ENCODE peak calls at places on chromosomes 6 and 20, in seven cellular contexts. F, V, K, R, Y, L and S are unnamed samples.

GRCh38 chr20:34954905-34955231 is 738 bp downstream of the GSS start:
- DNase-seq in F (peak; percentile 73), V (peak; percentile 37), K (peak; percentile 38), R (peak; percentile 28), Y (peak; percentile 50), L (no peak), S (peak; percentile 70)

GRCh38 chr6:2688416-2689064 is 62.2 kb downstream of the MYLK4 start:
- DNase-seq in F (peak; percentile 93), V (no peak), K (peak; percentile 88), R (no peak), Y (no peak), L (no peak), S (no peak)

GRCh38 chr20:1707588-1708449 is 50.2 kb upstream of the SIRPG start:
- DNase-seq in F (no peak), V (no peak), K (no peak), R (no peak), Y (no peak), L (no peak), S (no peak)

GRCh38 chr20:25500880-25501351 is 84.4 kb downstream of the NINL start:
- DNase-seq in F (no peak), V (no peak), K (no peak), R (no peak), Y (no peak), L (no peak), S (no peak)

GRCh38 chr6:72941263-72941662 is 284.0 kb downstream of the KHDC1L start:
- DNase-seq in F (no peak), V (no peak), K (no peak), R (no peak), Y (no peak), L (no peak), S (no peak)

GRCh38 chr6:55445648-55446204 is 118.5 kb downstream of the GFRAL start:
- DNase-seq in F (peak; percentile 56), V (no peak), K (peak; percentile 61), R (peak; percentile 56), Y (no peak), L (peak; percentile 19), S (no peak)

GRCh38 chr6:52360601-52361346 is 1.2 kb upstream of the PAQR8 start:
- DNase-seq in F (no peak), V (peak; percentile 34), K (no peak), R (peak; percentile 56), Y (no peak), L (no peak), S (no peak)

GRCh38 chr6:113859349-113860164 is 2.4 kb downstream of the MARCKS start:
- DNase-seq in F (peak; percentile 78), V (peak; percentile 57), K (peak; percentile 67), R (peak; percentile 64), Y (peak; percentile 20), L (no peak), S (no peak)

DNA sequence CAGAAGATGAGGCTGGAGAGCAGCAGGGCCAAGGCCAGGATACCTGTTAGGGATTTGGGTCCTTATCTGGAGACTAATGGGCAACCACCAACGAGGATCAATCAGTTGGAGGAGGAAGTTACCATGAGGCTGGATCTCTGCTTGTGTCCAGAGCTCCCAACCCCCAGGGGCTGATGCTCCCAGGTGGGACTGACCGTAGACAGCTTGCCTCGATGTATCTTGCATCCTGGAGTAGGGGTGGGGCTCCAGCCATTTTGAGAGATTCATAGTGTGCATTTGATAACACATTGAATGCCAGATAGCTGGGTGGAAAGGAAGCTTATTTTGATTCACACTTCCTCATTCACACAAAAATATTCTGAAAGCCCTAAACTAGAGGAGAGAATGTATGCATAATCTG is 4.6 kb upstream of the RFPL4B start:
- DNase-seq in F (no peak), V (no peak), K (no peak), R (no peak), Y (no peak), L (no peak), S (no peak)
- H3K27ac ChIP-seq in F (no peak overlapping the region), V (no peak overlapping the region), K (no peak overlapping the region), R (no peak overlapping the region), Y (no peak overlapping the region), L (no peak overlapping the region), S (no peak overlapping the region)

DNA sequence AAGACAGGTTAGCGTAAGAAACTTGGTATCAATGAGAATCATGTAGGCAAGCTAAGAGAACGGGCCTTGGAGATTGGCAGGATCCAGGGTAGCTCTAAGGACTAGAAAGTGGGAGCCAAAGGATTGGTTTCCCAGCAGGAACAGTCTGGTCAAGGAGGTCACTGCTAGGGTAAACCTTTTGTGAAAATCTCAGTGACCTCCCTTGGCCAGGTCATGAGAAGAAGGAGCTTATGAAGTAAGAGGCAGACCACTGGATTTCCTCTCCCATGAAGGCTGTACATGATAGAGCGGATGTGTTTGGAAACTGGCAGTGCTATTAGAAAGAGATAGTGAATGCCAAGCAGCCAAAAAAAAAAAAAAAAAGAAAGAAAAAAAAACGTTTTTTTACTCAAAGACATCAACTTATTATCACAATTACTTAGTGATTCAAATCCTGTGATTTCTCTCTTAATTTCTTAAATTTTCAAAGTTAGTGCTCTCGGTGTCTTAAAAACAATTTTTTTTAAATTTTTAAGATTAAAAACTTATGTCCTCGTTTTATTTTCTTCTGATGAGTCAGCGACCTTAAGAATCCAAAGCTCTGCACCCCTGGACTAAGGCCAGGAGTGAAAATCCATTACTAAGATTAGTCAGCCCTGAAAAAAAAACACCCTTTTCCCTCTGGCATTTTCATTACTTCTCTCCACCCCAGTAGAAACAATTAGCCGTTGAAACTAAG is 85.9 kb upstream of the CARMIL1 start:
- DNase-seq in F (peak; percentile 98), V (no peak), K (peak; percentile 96), R (peak; percentile 56), Y (peak; percentile 68), L (no peak), S (no peak)
- H3K27ac ChIP-seq in F (peak overlapping the region; percentile 96), V (peak overlapping the region; percentile 59), K (no peak overlapping the region), R (peak overlapping the region; percentile 72), Y (peak overlapping the region; percentile 85), L (no peak overlapping the region), S (peak overlapping the region; percentile 81)

GRCh38 chr6:138570716-138571020 is 71.4 kb upstream of the NHSL1 start:
- DNase-seq in F (no peak), V (no peak), K (no peak), R (no peak), Y (no peak), L (no peak), S (no peak)

GRCh38 chr6:138569554-138569953 is 70.3 kb upstream of the NHSL1 start:
- DNase-seq in F (no peak), V (no peak), K (no peak), R (no peak), Y (no peak), L (no peak), S (no peak)

GRCh38 chr6:138571174-138571573 is 71.9 kb upstream of the NHSL1 start:
- DNase-seq in F (no peak), V (no peak), K (peak; percentile 18), R (peak; percentile 33), Y (no peak), L (no peak), S (no peak)

GRCh38 chr6:138568997-138569396 is 69.7 kb upstream of the NHSL1 start:
- DNase-seq in F (no peak), V (no peak), K (no peak), R (no peak), Y (no peak), L (no peak), S (no peak)

DNA sequence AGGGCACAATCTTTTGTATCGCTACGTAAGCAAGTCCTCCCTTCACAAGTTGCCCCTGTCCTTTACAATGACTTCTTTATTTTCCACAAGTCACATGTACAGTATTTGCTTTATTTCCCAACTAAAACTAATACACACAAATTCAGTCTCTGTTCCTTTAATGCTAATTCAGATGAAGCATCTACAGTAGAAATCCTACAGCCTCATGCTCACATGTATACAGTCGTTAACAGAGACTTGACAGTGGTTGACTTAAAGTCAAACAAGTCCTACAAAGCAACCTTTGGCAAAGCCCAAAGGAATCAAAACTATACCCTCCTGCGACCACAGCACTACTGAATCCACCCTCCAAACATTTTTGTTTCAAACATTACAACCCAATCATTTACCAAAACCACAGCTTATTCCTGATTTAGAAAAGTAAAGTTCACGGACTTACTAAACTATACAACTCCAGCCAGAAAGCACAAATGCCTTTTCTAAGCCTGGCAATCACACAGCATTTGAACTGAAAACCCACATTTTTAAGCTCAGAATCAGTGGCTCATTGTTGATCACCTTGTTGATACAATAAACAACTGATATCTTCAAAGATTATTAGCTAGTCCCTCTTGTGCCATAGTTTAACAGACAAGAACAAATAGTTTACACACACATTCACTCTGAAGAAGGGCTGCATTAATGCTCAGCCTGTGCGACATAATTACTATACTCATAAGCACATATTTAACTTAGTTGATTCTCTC is 70.8 kb upstream of the NHSL1 start:
- DNase-seq in F (no peak), V (no peak), K (no peak), R (no peak), Y (no peak), L (no peak), S (no peak)
- H3K27ac ChIP-seq in F (no peak overlapping the region), V (no peak overlapping the region), K (no peak overlapping the region), R (peak overlapping the region; percentile 71), Y (peak overlapping the region; percentile 78), L (no peak overlapping the region), S (no peak overlapping the region)

GRCh38 chr6:117549606-117550005 is 52.7 kb downstream of the GOPC start:
- DNase-seq in F (no peak), V (no peak), K (no peak), R (no peak), Y (no peak), L (no peak), S (no peak)

GRCh38 chr6:117550618-117551242 is 51.6 kb downstream of the GOPC start:
- DNase-seq in F (no peak), V (no peak), K (no peak), R (no peak), Y (no peak), L (no peak), S (no peak)

GRCh38 chr6:117547688-117548621 is 54.4 kb downstream of the GOPC start:
- DNase-seq in F (no peak), V (peak; percentile 57), K (peak; percentile 68), R (no peak), Y (peak; percentile 71), L (no peak), S (peak; percentile 80)

GRCh38 chr6:117550078-117550600 is 52.2 kb downstream of the GOPC start:
- DNase-seq in F (no peak), V (no peak), K (no peak), R (no peak), Y (no peak), L (no peak), S (no peak)

DNA sequence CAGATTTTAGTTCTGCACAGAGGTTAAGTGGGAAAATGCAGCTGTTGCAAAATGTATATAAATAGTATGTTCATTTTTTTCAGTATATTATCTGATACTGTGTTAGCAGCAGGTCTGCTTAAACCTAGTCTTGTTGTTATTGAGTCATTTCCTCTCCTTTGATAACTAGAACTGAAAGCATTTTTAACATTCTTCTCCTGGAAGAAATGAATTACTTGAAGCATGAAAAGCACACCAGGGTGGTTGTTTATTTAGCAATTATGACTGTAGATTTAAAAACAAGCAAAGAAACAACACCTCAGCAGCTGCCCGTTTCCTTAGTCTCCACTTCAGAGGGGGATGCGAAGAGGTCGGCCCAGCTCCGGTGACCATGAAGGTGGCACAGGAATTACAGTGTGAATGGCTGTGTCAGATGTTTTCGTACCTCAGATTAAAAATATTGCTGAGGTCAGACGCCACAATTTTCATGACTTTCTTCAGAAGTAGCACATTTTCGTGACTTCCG is 53.5 kb downstream of the GOPC start:
- DNase-seq in F (peak; percentile 42), V (no peak), K (peak; percentile 71), R (no peak), Y (no peak), L (no peak), S (no peak)
- H3K27ac ChIP-seq in F (peak overlapping the region; percentile 19), V (no peak overlapping the region), K (no peak overlapping the region), R (peak overlapping the region; percentile 13), Y (no peak overlapping the region), L (no peak overlapping the region), S (no peak overlapping the region)

GRCh38 chr20:37295595-37295994 is 6.1 kb downstream of the MANBAL start:
- DNase-seq in F (no peak), V (no peak), K (no peak), R (no peak), Y (no peak), L (no peak), S (no peak)
- H3K27ac ChIP-seq in F (peak overlapping the region; percentile 93), V (peak overlapping the region; percentile 84), K (no peak overlapping the region), R (peak overlapping the region; percentile 77), Y (no peak overlapping the region), L (no peak overlapping the region), S (peak overlapping the region; percentile 18)